ENCODE peak calls at places on chromosomes 7 and 10, in five cellular contexts. L is GM19239, Y is NCI-H2227 treated with DMSO at 0.1 percent for 48 hours, H is iPS-NIHi11, O is left ventricle myocardium inferior. F is an unnamed sample.
A peak's percentile ranks its signal among the peaks of the same experiment; 100 is the strongest.

GRCh38 chr7:143411976-143412708 is 3.5 kb upstream of the EPHA1 start:
- DNase-seq in L (no peak), O (no peak), Y (no peak), H (no peak), F (no peak)

GRCh38 chr7:88111842-88112385 is 107.9 kb downstream of the SRI start:
- DNase-seq in H (no peak), Y (no peak), O (no peak), L (no peak), F (no peak)

GRCh38 chr7:55477781-55478374 is 94.4 kb downstream of the VOPP1 start:
- DNase-seq in Y (no peak), O (no peak), H (no peak), L (no peak), F (no peak)

GRCh38 chr10:102396251-102396650 is 746 bp downstream of the NFKB2 start:
- DNase-seq in Y (no peak), H (no peak), O (no peak), L (no peak), F (no peak)

GRCh38 chr10:84138478-84139125 is 707 bp upstream of the GHITM start:
- DNase-seq in H (no peak), L (no peak), O (peak; percentile 19), Y (peak; percentile 67), F (peak; percentile 66)

GRCh38 chr10:89516149-89516832 is 19.1 kb downstream of the SLC16A12 start:
- DNase-seq in H (peak; percentile 62), Y (no peak), O (peak; percentile 74), L (no peak), F (no peak)

GRCh38 chr7:86844608-86845007 is 200.9 kb downstream of the GRM3 start:
- DNase-seq in O (no peak), L (no peak), Y (no peak), H (no peak), F (no peak)

GRCh38 chr10:10796774-10797415 is 220.8 kb upstream of the CELF2 start:
- DNase-seq in Y (no peak), H (no peak), O (no peak), L (no peak), F (no peak)

GRCh38 chr10:61729596-61729995 is 66.9 kb downstream of the CABCOCO1 start:
- DNase-seq in Y (no peak), L (no peak), H (no peak), O (no peak), F (no peak)

GRCh38 chr10:77592946-77593636 is 44.5 kb downstream of the KCNMA1 start:
- DNase-seq in H (no peak), L (no peak), Y (no peak), O (no peak), F (no peak)

GRCh38 chr7:75915416-75916156 is 631 bp downstream of the POR start:
- DNase-seq in Y (peak; percentile 55), H (no peak), L (no peak), O (no peak), F (peak; percentile 50)

GRCh38 chr10:60186315-60187071 is 203.2 kb downstream of the ANK3 start:
- DNase-seq in L (no peak), O (peak; percentile 55), H (no peak), Y (no peak), F (peak; percentile 23)

GRCh38 chr7:156652886-156653568 is 12.5 kb downstream of the RNF32 start:
- DNase-seq in O (no peak), L (no peak), H (no peak), Y (no peak), F (no peak)

GRCh38 chr7:98996162-98996552 is 117.8 kb downstream of the TRRAP start:
- DNase-seq in O (no peak), L (no peak), Y (peak; percentile 3), H (no peak), F (no peak)

GRCh38 chr10:49512121-49512809 is 26.7 kb downstream of the ERCC6 start:
- DNase-seq in H (peak; percentile 31), Y (peak; percentile 15), L (peak; percentile 4), O (no peak), F (no peak)

GRCh38 chr7:83976302-83976701 is 218.3 kb downstream of the SEMA3A start:
- DNase-seq in H (peak; percentile 5), L (no peak), Y (peak; percentile 30), O (no peak), F (no peak)

GRCh38 chr10:59273453-59273852 is 88.9 kb downstream of the FAM13C start:
- DNase-seq in Y (no peak), L (no peak), H (no peak), O (no peak), F (no peak)

GRCh38 chr7:98294798-98295382 is 13.4 kb downstream of the BRI3 start:
- DNase-seq in H (peak; percentile 87), Y (peak; percentile 17), L (peak; percentile 73), O (no peak), F (peak; percentile 80)

GRCh38 chr10:107689318-107689717 is 524.8 kb upstream of the SORCS1 start:
- DNase-seq in H (no peak), Y (no peak), L (no peak), O (no peak), F (no peak)

GRCh38 chr10:1733720-1734119 is 3.6 kb downstream of the ADARB2 start:
- DNase-seq in O (no peak), Y (no peak), H (no peak), L (no peak), F (no peak)

GRCh38 chr10:122239578-122240257 is 31.4 kb upstream of the BTBD16 start:
- DNase-seq in O (no peak), L (no peak), Y (no peak), H (no peak), F (no peak)

GRCh38 chr7:29372351-29372931 is 177.9 kb downstream of the CHN2 start:
- DNase-seq in L (no peak), Y (no peak), H (no peak), O (no peak), F (no peak)

GRCh38 chr7:122303971-122304603 is 463 bp downstream of the FEZF1 start:
- DNase-seq in H (peak; percentile 38), Y (no peak), L (no peak), O (no peak), F (peak; percentile 46)

GRCh38 chr10:6916601-6917000 is 336.5 kb upstream of the PRKCQ start:
- DNase-seq in Y (no peak), L (no peak), H (no peak), O (no peak), F (no peak)

GRCh38 chr10:123427386-123427785 is 238.8 kb upstream of the GPR26 start:
- DNase-seq in O (no peak), L (no peak), H (no peak), Y (no peak), F (no peak)

GRCh38 chr10:77188511-77188910 is 449.1 kb downstream of the KCNMA1 start:
- DNase-seq in O (no peak), Y (no peak), H (no peak), L (no peak), F (no peak)

GRCh38 chr7:51645707-51646298 is 329.2 kb upstream of the COBL start:
- DNase-seq in H (no peak), Y (no peak), O (no peak), L (no peak), F (no peak)

GRCh38 chr10:129466703-129467345 is at the start of gene MGMT:
- DNase-seq in Y (no peak), O (peak; percentile 97), H (peak; percentile 100), L (peak; percentile 92), F (peak; percentile 98)

GRCh38 chr7:111009641-111010040 is 81.3 kb upstream of the LRRN3 start:
- DNase-seq in H (no peak), Y (no peak), O (no peak), L (no peak), F (no peak)

GRCh38 chr7:50492770-50493519 is 42.8 kb upstream of the FIGNL1 start:
- DNase-seq in H (no peak), O (no peak), L (no peak), Y (no peak), F (no peak)

GRCh38 chr7:151334628-151335027 is 7.0 kb upstream of the NUB1 start:
- DNase-seq in H (no peak), Y (no peak), L (no peak), O (no peak), F (no peak)

GRCh38 chr10:123635131-123635530 is 31.0 kb upstream of the GPR26 start:
- DNase-seq in H (no peak), Y (no peak), O (no peak), L (no peak), F (no peak)

GRCh38 chr10:93416824-93417223 is 65.3 kb downstream of the MYOF start:
- DNase-seq in Y (no peak), O (no peak), H (no peak), L (no peak), F (no peak)

GRCh38 chr10:119309423-119309770 is 102.0 kb downstream of the GRK5 start:
- DNase-seq in H (no peak), Y (no peak), O (no peak), L (no peak), F (no peak)

GRCh38 chr10:30088178-30088577 is 28.8 kb upstream of the JCAD start:
- DNase-seq in O (no peak), Y (no peak), H (peak; percentile 54), L (no peak), F (no peak)

GRCh38 chr7:101232141-101232821 is 5.3 kb downstream of the CLDN15 start:
- DNase-seq in L (no peak), O (no peak), Y (no peak), H (peak; percentile 88), F (peak; percentile 91)